ENCODE peak calls at places on chromosomes 2 and 18, in eight cellular contexts. L is NCI-H460; R is G401; A is epithelial cell of esophagus; S is SJSA1; H is ureter; B is activated effector memory CD4-positive, alpha-beta T cell treated with anti-CD3 and anti-CD28 coated beads, Interleukin-2, amount 50 U/mL, for 16 hours; T is hepatic stellate cell. X is an unnamed sample.

GRCh38 chr2:234673501-234673900 is 176.6 kb upstream of the ARL4C start:
- DNase-seq in L (no peak), R (no peak), A (no peak), S (no peak), H (no peak), B (no peak), T (no peak), X (no peak)

GRCh38 chr2:221203138-221203537 is 369.0 kb downstream of the EPHA4 start:
- DNase-seq in L (no peak), R (no peak), A (no peak), S (no peak), H (no peak), B (no peak), T (no peak), X (no peak)

GRCh38 chr2:118291481-118291880 is 203.2 kb downstream of the INSIG2 start:
- DNase-seq in L (no peak), R (peak; percentile 52), A (no peak), S (no peak), H (no peak), B (no peak), T (no peak), X (no peak)

GRCh38 chr2:121771976-121772742 is 16.7 kb downstream of the TSN start:
- DNase-seq in L (no peak), R (no peak), A (no peak), S (no peak), H (no peak), B (no peak), T (no peak), X (no peak)

GRCh38 chr18:58338961-58339722 is 289.7 kb downstream of the ALPK2 start:
- DNase-seq in L (no peak), R (no peak), A (peak; percentile 35), S (no peak), H (no peak), B (no peak), T (no peak), X (no peak)

GRCh38 chr2:160114020-160114419 is 51.6 kb upstream of the PLA2R1 start:
- DNase-seq in L (no peak), R (no peak), A (no peak), S (no peak), H (no peak), B (no peak), T (no peak), X (no peak)

GRCh38 chr18:33757037-33757436 is 179.0 kb downstream of the ASXL3 start:
- DNase-seq in L (no peak), R (no peak), A (peak; percentile 38), S (no peak), H (no peak), B (no peak), T (no peak), X (no peak)

GRCh38 chr18:79621501-79621900 is 58.1 kb upstream of the CTDP1 start:
- DNase-seq in L (no peak), R (no peak), A (no peak), S (no peak), H (no peak), B (no peak), T (no peak), X (no peak)

GRCh38 chr18:555705-556402 is 24.3 kb upstream of the CETN1 start:
- DNase-seq in L (no peak), R (no peak), A (no peak), S (no peak), H (no peak), B (no peak), T (no peak), X (no peak)

GRCh38 chr2:242020196-242021004 is 150.9 kb downstream of the RTP5 start:
- DNase-seq in L (no peak), R (no peak), A (no peak), S (peak; percentile 27), H (no peak), B (no peak), T (no peak), X (no peak)

GRCh38 chr2:98487806-98488189 is 43.1 kb downstream of the INPP4A start:
- DNase-seq in L (peak; percentile 9), R (no peak), A (peak; percentile 31), S (no peak), H (no peak), B (peak; percentile 78), T (no peak), X (peak; percentile 7)

GRCh38 chr18:2981212-2981728 is 31.7 kb downstream of the LPIN2 start:
- DNase-seq in L (no peak), R (no peak), A (peak; percentile 48), S (peak; percentile 74), H (no peak), B (no peak), T (no peak), X (peak; percentile 45)

GRCh38 chr2:236089271-236090026 is 78.7 kb downstream of the GBX2 start:
- DNase-seq in L (no peak), R (no peak), A (no peak), S (no peak), H (no peak), B (no peak), T (no peak), X (no peak)

GRCh38 chr2:589551-589950 is 87.7 kb downstream of the TMEM18 start:
- DNase-seq in L (no peak), R (no peak), A (peak; percentile 4), S (no peak), H (no peak), B (peak; percentile 17), T (no peak), X (no peak)

GRCh38 chr18:907171-907879 is 2.7 kb downstream of the ADCYAP1 start:
- DNase-seq in L (no peak), R (peak; percentile 30), A (no peak), S (no peak), H (no peak), B (no peak), T (no peak), X (no peak)

GRCh38 chr2:234181128-234181527 is 130.6 kb downstream of the SPP2 start:
- DNase-seq in L (no peak), R (no peak), A (no peak), S (no peak), H (no peak), B (no peak), T (no peak), X (no peak)

GRCh38 chr2:172093416-172094318 is 8.4 kb downstream of the DLX1 start:
- DNase-seq in L (no peak), R (no peak), A (no peak), S (no peak), H (no peak), B (no peak), T (no peak), X (no peak)

GRCh38 chr2:220434365-220434764 is 806.9 kb downstream of the SLC4A3 start:
- DNase-seq in L (peak; percentile 6), R (no peak), A (peak; percentile 67), S (no peak), H (no peak), B (no peak), T (no peak), X (no peak)

GRCh38 chr2:8481463-8482009 is 200.3 kb upstream of the ID2 start:
- DNase-seq in L (no peak), R (no peak), A (no peak), S (no peak), H (no peak), B (peak; percentile 73), T (no peak), X (no peak)

X was measured in SW 1271.